ENCODE peak calls at places on chromosomes 13 and 19, in four cellular contexts. J is fibroblast of lung, Q is psoas muscle, E is PC-3. O is an unnamed sample. For H3K9me3, the result is how much of the 10 kb centered on the place peaks cover.

GRCh38 chr19:40147693-40148347 is 43.4 kb upstream of the MAP3K10 start:
- DNase-seq in Q (no peak), E (peak), J (peak), O (no peak)

GRCh38 chr13:109271991-109272454 is 514.4 kb downstream of the IRS2 start:
- DNase-seq in E (peak), Q (no peak), J (peak), O (no peak)

GRCh38 chr13:39284801-39285388 is 246.6 kb downstream of the NHLRC3 start:
- DNase-seq in Q (no peak), E (no peak), J (peak), O (no peak)

GRCh38 chr13:49629947-49630346 is 1.6 kb downstream of the ARL11 start:
- DNase-seq in J (no peak), Q (no peak), E (no peak), O (no peak)

GRCh38 chr19:47582320-47582909 is 9.5 kb upstream of the ZNF541 start:
- DNase-seq in Q (no peak), E (no peak), J (peak), O (no peak)

GRCh38 chr13:32824671-32825070 is 191.6 kb upstream of the KL start:
- DNase-seq in E (peak), Q (no peak), J (peak), O (no peak)

GRCh38 chr13:113942591-113943103 is 31.2 kb downstream of the C13orf46 start:
- DNase-seq in Q (no peak), E (no peak), J (no peak), O (no peak)

GRCh38 chr19:8396563-8397203 is 6.5 kb downstream of the RAB11B start:
- DNase-seq in J (peak), Q (peak), E (peak), O (peak)

GRCh38 chr19:47095707-47096704 is 17.6 kb downstream of the ZC3H4 start:
- DNase-seq in J (no peak), E (peak), Q (peak), O (no peak)

GRCh38 chr13:21486322-21486721 is 27.2 kb upstream of the ZDHHC20 start:
- DNase-seq in J (no peak), E (no peak), Q (no peak), O (no peak)

GRCh38 chr13:100811431-100811830 is 136.8 kb upstream of the TMTC4 start:
- DNase-seq in J (no peak), Q (no peak), E (no peak), O (no peak)

GRCh38 chr13:42017264-42017663 is 31.2 kb upstream of the DGKH start:
- DNase-seq in Q (no peak), J (no peak), E (peak), O (no peak)

GRCh38 chr13:49625392-49626137 is 2.7 kb upstream of the ARL11 start:
- DNase-seq in J (peak), Q (peak), E (no peak), O (no peak)

GRCh38 chr19:35710784-35711723 is 6.7 kb downstream of the ZBTB32 start:
- DNase-seq in E (no peak), Q (no peak), J (no peak), O (no peak)

GRCh38 chr19:34220472-34221063 is 33.8 kb upstream of the GARRE1 start:
- DNase-seq in E (peak), J (peak), Q (peak), O (peak)

GRCh38 chr13:52852444-52852843 is 4.0 kb upstream of the PCDH8 start:
- DNase-seq in J (no peak), E (no peak), Q (no peak), O (no peak)

GRCh38 chr13:20943519-20944012 is 41.0 kb upstream of the XPO4 start:
- DNase-seq in J (peak), Q (peak), E (peak), O (peak)

GRCh38 chr19:46789371-46789770 is 977 bp upstream of the SLC1A5 start:
- DNase-seq in Q (no peak), J (no peak), E (no peak), O (no peak)

GRCh38 chr13:110215606-110216005 is 91.4 kb downstream of the COL4A1 start:
- DNase-seq in J (peak), E (no peak), Q (no peak), O (no peak)

GRCh38 chr13:29704648-29705047 is 109.2 kb upstream of the SLC7A1 start:
- DNase-seq in Q (no peak), E (no peak), J (no peak), O (no peak)

GRCh38 chr13:93227906-93228801 is 1.5 kb downstream of the GPC6 start:
- DNase-seq in E (peak), Q (peak), J (peak), O (no peak)

GRCh38 chr19:35328851-35329285 is at the start of gene CD22:
- DNase-seq in E (no peak), J (no peak), Q (no peak), O (no peak)

GRCh38 chr13:44713793-44714469 is 137.8 kb upstream of the TSC22D1 start:
- DNase-seq in E (peak), Q (peak), J (peak), O (no peak)

GRCh38 chr13:53198017-53198416 is 169.4 kb downstream of the OLFM4 start:
- DNase-seq in Q (no peak), E (no peak), J (no peak), O (no peak)

GRCh38 chr19:29329460-29330134 is 116.6 kb upstream of the UQCRFS1 start:
- DNase-seq in Q (no peak), J (no peak), E (peak), O (no peak)

GRCh38 chr19:9672893-9673292 is 2.0 kb downstream of the ZNF562 start:
- DNase-seq in Q (no peak), E (no peak), J (no peak), O (no peak)

GRCh38 chr13:111951982-111952565 is 114.9 kb upstream of the SOX1 start:
- DNase-seq in J (no peak), E (no peak), Q (no peak), O (no peak)

GRCh38 chr13:50119593-50119992 is 104.3 kb downstream of the KCNRG start:
- DNase-seq in E (no peak), J (peak), Q (no peak), O (no peak)

GRCh38 chr19:13001502-13002388 is 6.5 kb downstream of the NFIX start:
- DNase-seq in Q (peak), E (no peak), J (peak), O (no peak)

GRCh38 chr13:109483369-109483768 is 303.0 kb downstream of the IRS2 start:
- DNase-seq in J (no peak), Q (no peak), E (no peak), O (no peak)

GRCh38 chr13:21546372-21546771 is 57.6 kb downstream of the MICU2 start:
- DNase-seq in Q (no peak), E (no peak), J (peak), O (no peak)

DNA sequence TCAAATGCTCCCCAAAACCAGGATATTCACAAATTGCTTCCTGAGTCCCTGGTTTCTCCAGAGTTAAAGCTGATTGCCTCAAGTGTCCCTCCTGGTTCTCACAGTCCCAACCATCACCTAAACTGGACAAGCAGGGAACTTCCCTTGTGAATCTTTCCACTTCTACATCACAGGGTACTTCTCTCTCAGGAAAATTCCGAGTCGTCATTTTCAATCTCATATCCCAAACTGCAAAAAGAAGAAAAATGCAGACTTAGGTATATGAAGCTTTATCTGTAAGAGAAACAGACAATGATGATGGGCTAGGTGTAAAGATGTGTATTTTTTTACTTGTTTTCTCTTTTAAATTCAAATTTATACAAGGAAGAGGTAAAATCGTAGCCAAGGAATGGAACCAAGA is 21.3 kb downstream of the ZNF329 start:
- DNase-seq in J (no peak), Q (no peak), E (no peak), O (no peak)
- H3K9me3 ChIP-seq in J (under half), Q (half or more), E (half or more), O (half or more)

DNA sequence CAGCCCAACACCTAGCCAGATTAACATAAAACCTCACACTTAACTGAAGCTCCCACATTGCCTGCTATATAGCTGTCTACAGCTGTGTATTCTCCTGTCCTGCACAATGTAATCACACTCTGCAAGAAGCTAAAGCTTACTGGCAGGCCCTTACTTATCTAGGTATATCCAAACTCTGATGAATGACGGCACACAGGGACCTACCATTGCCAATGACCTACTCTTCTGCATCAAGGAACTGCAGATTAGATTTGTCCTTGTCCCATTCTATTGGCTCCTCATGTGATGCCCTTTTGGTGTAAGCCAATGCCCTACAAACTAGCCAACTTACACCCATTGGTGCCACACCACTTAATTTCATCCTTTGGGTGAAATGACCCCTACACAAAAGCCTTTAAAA is 26.4 kb downstream of the ZNF45 start:
- DNase-seq in Q (no peak), J (no peak), E (no peak), O (no peak)
- H3K9me3 ChIP-seq in Q (half or more), J (under half), E (under half), O (under half)

DNA sequence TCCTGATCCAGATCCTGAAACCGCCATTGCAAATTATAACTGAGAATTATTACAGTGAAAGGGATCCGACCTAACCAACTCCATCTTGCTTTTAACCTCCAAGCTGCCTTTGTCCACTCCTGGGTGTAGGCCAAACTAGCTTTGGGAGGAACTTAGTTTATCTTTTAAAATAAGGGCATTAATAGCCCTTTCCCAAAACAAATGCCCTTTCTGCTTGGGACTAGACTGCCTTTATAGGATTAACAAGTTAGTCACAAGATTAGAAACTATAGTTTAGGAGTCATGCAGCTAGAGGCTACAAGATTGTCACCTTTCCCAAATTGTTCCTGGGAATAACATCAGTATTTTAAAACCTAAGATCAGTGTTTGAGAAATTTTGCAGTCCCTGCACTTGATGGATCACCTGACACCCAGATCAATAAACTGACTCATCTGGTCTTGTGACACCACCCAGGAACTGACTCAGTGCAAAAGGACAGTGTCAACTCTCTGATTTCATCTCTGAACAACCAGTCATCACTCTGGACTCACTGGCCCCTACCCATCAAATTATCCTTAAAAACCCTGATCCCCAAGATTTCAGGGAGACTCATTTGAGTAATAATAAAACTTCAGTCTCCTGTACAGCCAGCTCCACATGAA is 4.1 kb upstream of the ZNF841 start:
- DNase-seq in Q (no peak), J (peak), E (peak), O (no peak)
- H3K9me3 ChIP-seq in Q (half or more), J (under half), E (half or more), O (under half)

DNA sequence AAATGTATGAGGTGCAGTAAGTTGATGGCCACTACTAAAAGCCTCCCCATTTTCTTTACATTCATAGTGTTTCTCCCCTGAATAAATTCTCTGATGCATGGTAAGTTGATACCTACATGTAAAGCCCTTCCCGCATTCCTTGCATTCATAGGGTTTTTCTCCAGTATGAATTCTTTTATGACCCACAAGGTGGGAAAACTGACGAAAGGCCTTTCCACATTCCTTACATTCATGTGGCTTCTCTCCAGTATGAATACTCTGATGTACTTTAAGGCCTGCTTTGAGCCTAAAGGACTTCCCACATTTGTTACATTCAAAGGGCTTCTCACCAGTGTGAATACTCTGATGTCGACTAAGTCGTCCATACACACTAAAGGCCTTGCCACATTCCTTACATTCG is 20.5 kb downstream of the ZNF607 start:
- DNase-seq in Q (no peak), E (no peak), J (no peak), O (no peak)
- H3K9me3 ChIP-seq in Q (under half), E (under half), J (under half), O (under half)

GRCh38 chr19:52110780-52111179 is 15.2 kb upstream of the ZNF841 start:
- DNase-seq in E (no peak), Q (no peak), J (no peak), O (no peak)
- H3K9me3 ChIP-seq in E (half or more), Q (half or more), J (under half), O (under half)

DNA sequence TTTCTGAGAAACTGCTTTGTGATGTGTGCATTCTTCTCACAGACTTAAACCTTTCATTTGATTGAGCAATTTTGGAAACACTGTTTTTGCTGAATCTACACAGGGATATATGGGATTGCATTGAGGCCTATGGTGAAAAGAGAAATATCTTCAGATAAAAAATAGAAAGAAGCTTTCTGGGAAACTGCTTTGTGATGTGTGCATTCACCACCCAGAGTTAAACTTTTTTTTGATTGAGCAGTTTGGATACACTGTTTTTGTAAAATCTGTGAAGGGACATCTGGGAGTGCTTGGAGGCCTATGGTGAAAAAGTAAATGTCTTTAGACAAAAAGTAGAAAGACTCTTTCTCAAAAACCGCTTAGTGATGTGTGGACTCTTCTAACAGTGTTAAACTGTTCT is 1683.8 kb downstream of the UQCRFS1 start:
- DNase-seq in Q (no peak), J (no peak), E (no peak), O (no peak)
- H3K9me3 ChIP-seq in Q (half or more), J (under half), E (under half), O (under half)

DNA sequence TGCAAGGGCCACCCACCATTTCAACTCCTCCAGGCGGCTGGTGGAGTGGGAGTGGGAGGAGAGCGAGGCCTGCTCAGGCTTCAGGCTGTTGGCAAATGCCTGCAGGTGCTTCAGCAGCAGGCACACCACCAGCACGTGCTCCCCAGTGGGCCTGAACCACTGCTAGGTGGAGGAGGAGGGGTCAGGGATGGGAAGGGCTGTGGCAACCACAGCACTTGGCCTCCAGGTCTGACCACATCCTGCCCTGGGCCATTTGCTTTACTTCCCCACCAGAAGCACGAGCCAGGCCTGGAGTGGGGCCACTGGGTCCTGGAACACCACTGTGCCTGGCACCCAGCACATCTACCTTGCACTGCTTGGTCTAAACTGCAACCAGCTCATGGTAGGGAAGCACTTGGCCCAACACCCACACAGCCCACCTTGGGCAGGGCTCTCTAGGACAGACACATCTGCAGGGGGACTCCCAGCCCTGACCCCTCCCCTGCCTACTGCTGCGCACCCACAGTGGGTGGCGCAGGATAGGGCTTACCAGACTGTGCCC is 26.2 kb downstream of the TUBA3C start:
- DNase-seq in J (no peak), Q (no peak), E (no peak), O (no peak)
- H3K9me3 ChIP-seq in J (under half), Q (under half), E (under half), O (under half)

DNA sequence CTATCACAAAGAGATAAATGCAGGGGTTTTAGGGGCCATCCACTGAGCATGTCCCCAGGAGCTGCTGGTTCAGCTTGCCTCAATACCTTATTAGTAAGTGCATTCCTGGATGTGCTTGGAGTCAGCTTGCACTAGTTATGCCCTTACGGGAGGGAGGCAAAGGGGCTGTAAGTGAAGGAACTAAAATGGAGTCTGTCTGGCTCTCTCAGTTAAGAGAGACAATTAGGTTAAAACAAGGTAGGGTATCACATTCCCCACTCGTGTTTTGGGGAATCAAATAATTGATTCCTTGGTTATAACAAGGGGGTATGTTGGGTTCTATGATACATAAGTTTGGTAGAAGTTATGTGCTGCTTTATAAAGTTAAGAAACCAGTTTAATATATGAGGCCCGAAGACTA is 78.9 kb downstream of the ZNF100 start:
- DNase-seq in E (no peak), J (no peak), Q (no peak), O (no peak)
- H3K9me3 ChIP-seq in E (under half), J (under half), Q (under half), O (under half)

GRCh38 chr13:36769545-36769944 is 49.5 kb upstream of the RFXAP start:
- DNase-seq in Q (no peak), J (no peak), E (no peak), O (no peak)
- H3K9me3 ChIP-seq in Q (under half), J (under half), E (under half), O (under half)

GRCh38 chr19:53246498-53246897 is 8.2 kb downstream of the ZNF677 start:
- DNase-seq in J (no peak), Q (no peak), E (no peak), O (no peak)
- H3K9me3 ChIP-seq in J (under half), Q (half or more), E (half or more), O (under half)